ENCODE peak calls at places on chromosomes 16 and 17, in eight cellular contexts. I is HCT116, C is GM06990, D is tibial artery, W is lung, G is GM12865, A is cardiac fibroblast, M is thoracic aorta. T is an unnamed sample.

GRCh38 chr17:9205520-9206159 is 184.3 kb downstream of the NTN1 start:
- DNase-seq in A (no peak), G (no peak), C (no peak), W (no peak), I (no peak), D (no peak), M (no peak), T (no peak)

GRCh38 chr16:74877706-74878105 is 103.1 kb upstream of the FA2H start:
- DNase-seq in M (no peak), W (no peak), G (no peak), I (no peak), C (no peak), A (no peak), D (no peak), T (no peak)

GRCh38 chr16:11994187-11995119 is 17.9 kb downstream of the SNX29 start:
- DNase-seq in G (no peak), I (no peak), C (no peak), D (peak; percentile 64), A (peak; percentile 27), M (no peak), W (no peak), T (no peak)

GRCh38 chr16:48366165-48367093 is 18.8 kb downstream of the SIAH1 start:
- DNase-seq in G (peak; percentile 81), W (peak; percentile 65), D (peak; percentile 41), A (peak; percentile 94), I (peak; percentile 80), C (peak; percentile 36), M (no peak), T (peak; percentile 86)

GRCh38 chr17:76014925-76015261 is 12.2 kb downstream of the EVPL start:
- DNase-seq in I (no peak), A (no peak), C (no peak), M (no peak), D (no peak), W (no peak), G (no peak), T (no peak)

GRCh38 chr17:42378597-42379594 is 9.3 kb downstream of the STAT3 start:
- DNase-seq in G (peak; percentile 72), M (no peak), D (no peak), I (no peak), W (no peak), A (peak; percentile 47), C (peak; percentile 30), T (no peak)

GRCh38 chr16:80938035-80938927 is 68.4 kb downstream of the CMC2 start:
- DNase-seq in I (peak; percentile 51), M (peak; percentile 24), G (no peak), W (no peak), D (peak; percentile 58), C (no peak), A (peak; percentile 99), T (peak; percentile 99)

GRCh38 chr16:71360378-71360777 is 1.9 kb downstream of the CALB2 start:
- DNase-seq in G (no peak), W (no peak), M (no peak), D (no peak), A (peak; percentile 90), C (no peak), I (peak; percentile 77), T (peak; percentile 61)

GRCh38 chr16:2023098-2023925 is 3.4 kb upstream of the NHERF2 start:
- DNase-seq in M (peak; percentile 69), I (peak; percentile 77), G (peak; percentile 92), A (peak; percentile 87), W (peak; percentile 95), C (peak; percentile 90), D (peak; percentile 88), T (no peak)

GRCh38 chr16:30766922-30767284 is 4.8 kb downstream of the RNF40 start:
- DNase-seq in G (no peak), W (no peak), I (no peak), D (no peak), M (no peak), A (no peak), C (no peak), T (no peak)

GRCh38 chr17:70111201-70111600 is 36.2 kb downstream of the KCNJ16 start:
- DNase-seq in M (no peak), D (no peak), I (no peak), C (no peak), A (no peak), W (no peak), G (no peak), T (no peak)

GRCh38 chr17:6713130-6713917 is at the start of gene SLC13A5:
- DNase-seq in W (no peak), D (no peak), I (no peak), C (no peak), G (no peak), A (peak; percentile 29), M (no peak), T (no peak)

GRCh38 chr17:75476274-75476673 is 19.8 kb downstream of the TMEM94 start:
- DNase-seq in M (no peak), A (peak; percentile 33), W (no peak), C (no peak), I (no peak), D (no peak), G (no peak), T (no peak)

GRCh38 chr17:36877001-36877400 is 60.3 kb upstream of the LHX1 start:
- DNase-seq in G (no peak), M (no peak), A (no peak), C (no peak), I (no peak), D (no peak), W (no peak), T (no peak)

GRCh38 chr16:12450381-12450780 is 353.3 kb downstream of the CPPED1 start:
- DNase-seq in W (no peak), A (no peak), I (no peak), D (no peak), C (no peak), M (no peak), G (no peak), T (no peak)

GRCh38 chr17:8056232-8056975 is 17.5 kb downstream of the ALOX15B start:
- DNase-seq in C (peak; percentile 44), A (peak; percentile 95), W (peak; percentile 80), I (no peak), D (peak; percentile 55), M (no peak), G (peak; percentile 71), T (peak; percentile 58)

GRCh38 chr16:9176547-9177418 is 85.3 kb downstream of the HAPSTR1 start:
- DNase-seq in C (no peak), M (no peak), G (no peak), A (no peak), W (no peak), D (no peak), I (no peak), T (no peak)

GRCh38 chr17:28725660-28726395 is at the start of gene TLCD1:
- DNase-seq in W (peak; percentile 79), M (no peak), D (peak; percentile 62), C (peak; percentile 87), A (peak; percentile 77), I (no peak), G (peak; percentile 85), T (no peak)

GRCh38 chr16:11669380-11670146 is 1.3 kb downstream of the SNN start:
- DNase-seq in A (peak; percentile 44), G (peak; percentile 72), M (no peak), D (peak; percentile 79), W (peak; percentile 59), C (peak; percentile 69), I (no peak), T (no peak)

GRCh38 chr16:30372037-30372712 is 1.9 kb upstream of the TBC1D10B start:
- DNase-seq in W (no peak), D (no peak), M (no peak), G (no peak), I (no peak), C (no peak), A (no peak), T (no peak)

GRCh38 chr17:16818821-16819683 is 129.0 kb downstream of the CCDC144A start:
- DNase-seq in A (no peak), M (no peak), W (no peak), D (no peak), I (no peak), G (no peak), C (no peak), T (no peak)

GRCh38 chr16:2072926-2073325 is 25.1 kb downstream of the TSC2 start:
- DNase-seq in A (no peak), C (no peak), G (no peak), D (no peak), I (no peak), M (no peak), W (no peak), T (no peak)

GRCh38 chr17:80377798-80378197 is 37.2 kb upstream of the ENDOV start:
- DNase-seq in M (no peak), G (no peak), W (no peak), I (no peak), A (no peak), C (no peak), D (no peak), T (no peak)

GRCh38 chr16:23183486-23183862 is 929 bp downstream of the SCNN1G start:
- DNase-seq in G (no peak), C (no peak), M (no peak), D (no peak), W (no peak), I (no peak), A (no peak), T (no peak)
- H3K4me3 ChIP-seq in G (no peak overlapping the region), C (no peak overlapping the region), M (no peak overlapping the region), D (no peak overlapping the region), W (peak overlapping the region; percentile 59), I (no peak overlapping the region), A (no peak overlapping the region), T (no peak overlapping the region)

DNA sequence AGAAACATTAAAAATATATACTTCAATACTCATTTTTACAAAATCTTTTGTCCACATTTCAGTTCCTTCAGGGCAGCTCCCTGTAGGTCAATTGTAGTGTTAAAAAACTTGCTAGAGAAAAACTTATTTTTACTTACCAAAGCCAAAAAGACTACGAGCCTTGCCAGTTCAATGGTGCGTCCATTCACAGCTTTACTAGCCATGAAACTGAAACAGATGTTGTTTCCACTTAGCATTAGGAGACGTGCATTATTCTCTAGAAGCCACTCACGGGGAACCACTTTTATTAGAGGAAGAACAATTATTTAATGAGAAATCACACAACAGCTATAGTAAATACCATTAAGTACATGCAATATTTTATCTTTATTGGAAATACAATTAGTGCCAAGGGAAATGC is 17.2 kb downstream of the LASP1NB start:
- DNase-seq in W (no peak), G (peak; percentile 50), I (no peak), A (no peak), C (no peak), D (no peak), M (no peak), T (no peak)
- H3K4me3 ChIP-seq in W (no peak overlapping the region), G (no peak overlapping the region), I (no peak overlapping the region), A (no peak overlapping the region), C (no peak overlapping the region), D (no peak overlapping the region), M (peak overlapping the region; percentile 14), T (no peak overlapping the region)

DNA sequence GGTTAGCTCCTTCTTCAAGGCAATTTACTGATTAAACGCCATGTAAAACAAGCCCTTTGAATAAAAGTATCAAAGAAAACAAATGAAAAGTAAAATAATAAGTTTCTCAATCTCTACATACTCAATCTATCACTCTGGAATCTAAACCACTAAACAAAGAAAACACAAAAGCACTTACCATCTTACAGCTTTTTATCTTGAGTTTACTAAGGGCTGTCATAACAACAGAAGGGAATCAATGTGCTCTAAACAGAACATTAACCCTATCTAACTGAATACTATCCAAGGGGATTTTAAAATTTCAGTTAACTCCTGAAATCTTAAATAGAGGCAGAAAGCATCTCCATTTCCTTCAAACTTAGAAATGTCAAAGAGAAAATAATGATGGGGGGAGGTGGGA is 3.4 kb downstream of the SKA2 start:
- DNase-seq in W (no peak), G (no peak), M (no peak), D (no peak), A (peak; percentile 30), I (no peak), C (no peak), T (no peak)
- H3K4me3 ChIP-seq in W (no peak overlapping the region), G (no peak overlapping the region), M (no peak overlapping the region), D (no peak overlapping the region), A (no peak overlapping the region), I (no peak overlapping the region), C (no peak overlapping the region), T (no peak overlapping the region)

GRCh38 chr17:68612923-68613292 is 11.7 kb upstream of the FAM20A start:
- DNase-seq in A (no peak), C (no peak), I (no peak), M (no peak), W (no peak), G (no peak), D (no peak), T (no peak)
- H3K4me3 ChIP-seq in A (no peak overlapping the region), C (no peak overlapping the region), I (no peak overlapping the region), M (no peak overlapping the region), W (no peak overlapping the region), G (no peak overlapping the region), D (no peak overlapping the region), T (no peak overlapping the region)